ENCODE peak calls at places on chromosomes 4 and X, in eight cellular contexts. W is neural progenitor cell; A is caudate nucleus; L is NCI-H1105 treated with DMSO at 0.1 percent for 48 hours; N is right atrium auricular region; M is hepatocyte; R is iPS-NIHi11; C is activated naive CD8-positive, alpha-beta T cell treated with anti-CD3 and anti-CD28 coated beads, Interleukin-2, amount 50 U/mL, for 24 hours. S is an unnamed sample.

GRCh38 chr4:102295153-102295862 is 50.0 kb downstream of the SLC39A8 start:
- DNase-seq in A (no peak), N (no peak), M (no peak), C (no peak), L (no peak), R (no peak), W (no peak), S (no peak)

GRCh38 chr4:48944659-48945290 is 38.2 kb upstream of the OCIAD2 start:
- DNase-seq in C (peak), N (no peak), R (peak), W (peak), M (no peak), A (no peak), L (no peak), S (no peak)

GRCh38 chr4:70902577-70903281 is 560 bp downstream of the MOB1B start:
- DNase-seq in A (peak), L (peak), R (peak), M (no peak), W (no peak), N (no peak), C (no peak), S (no peak)

GRCh38 chrX:40471965-40472648 is 108.7 kb upstream of the ATP6AP2 start:
- DNase-seq in R (peak), A (peak), W (peak), M (peak), L (peak), N (no peak), C (peak), S (no peak)

GRCh38 chr4:139599594-139600374 is 43.8 kb upstream of the SETD7 start:
- DNase-seq in A (no peak), N (no peak), M (no peak), R (no peak), W (no peak), C (no peak), L (no peak), S (no peak)

GRCh38 chr4:113539408-113539807 is 222.1 kb downstream of the CAMK2D start:
- DNase-seq in W (no peak), A (no peak), L (no peak), M (no peak), N (no peak), C (no peak), R (no peak), S (no peak)

GRCh38 chr4:188596027-188596426 is 456.8 kb downstream of the TRIML1 start:
- DNase-seq in C (no peak), W (no peak), L (no peak), N (no peak), A (no peak), M (no peak), R (no peak), S (no peak)

GRCh38 chr4:162510937-162511336 is 347.1 kb upstream of the FSTL5 start:
- DNase-seq in M (no peak), C (no peak), N (no peak), W (no peak), R (no peak), A (no peak), L (no peak), S (no peak)

GRCh38 chr4:98510340-98510739 is 148.1 kb downstream of the TSPAN5 start:
- DNase-seq in W (no peak), C (no peak), M (no peak), R (no peak), L (no peak), N (no peak), A (no peak), S (no peak)

GRCh38 chr4:167052631-167053085 is 181.6 kb downstream of the SPOCK3 start:
- DNase-seq in C (no peak), A (no peak), R (no peak), W (no peak), L (peak), N (no peak), M (no peak), S (no peak)

GRCh38 chr4:108080752-108081151 is 88.0 kb downstream of the LEF1 start:
- DNase-seq in R (no peak), M (no peak), L (no peak), N (no peak), W (no peak), C (peak), A (no peak), S (no peak)

GRCh38 chrX:79080131-79080530 is 64.4 kb upstream of the GPR174 start:
- DNase-seq in M (no peak), L (no peak), A (no peak), C (no peak), W (no peak), N (no peak), R (no peak), S (no peak)

GRCh38 chr4:173835863-173836262 is 305.8 kb upstream of the HAND2 start:
- DNase-seq in C (no peak), A (no peak), M (peak), W (peak), L (no peak), R (peak), N (peak), S (no peak)

GRCh38 chrX:20378291-20378920 is 111.7 kb upstream of the RPS6KA3 start:
- DNase-seq in N (no peak), M (peak), L (no peak), A (no peak), W (no peak), C (peak), R (no peak), S (no peak)

GRCh38 chrX:1325515-1326116 is 11.0 kb upstream of the IL3RA start:
- DNase-seq in M (no peak), C (no peak), L (no peak), N (no peak), A (no peak), R (no peak), W (no peak), S (no peak)

GRCh38 chr4:183987987-183988392 is 82.9 kb downstream of the STOX2 start:
- DNase-seq in W (peak), R (peak), A (peak), C (no peak), L (peak), N (peak), M (peak), S (peak)

GRCh38 chrX:136816970-136817369 is 36.2 kb upstream of the ARHGEF6 start:
- DNase-seq in A (no peak), C (no peak), W (no peak), R (no peak), L (no peak), N (no peak), M (no peak), S (no peak)

S was measured in iPS DF 19.7.